ENCODE peak calls at places on chromosomes 12 and 14, in six cellular contexts. One of them, this sample, is unnamed. For H3K4me1, the result is how much of the 10 kb centered on the place peaks cover.

GRCh38 chr12:51008329-51008728 is 17.9 kb downstream of the SLC11A2 start:
- DNase-seq in Peyer's patch: no peak
- DNase-seq in upper lobe of right lung: no peak
- DNase-seq in cardiac muscle cell: no peak
- DNase-seq in right cardiac atrium: no peak
- DNase-seq in Karpas-422: no peak
- DNase-seq in this sample: no peak

GRCh38 chr14:106235356-106236159 is 709.2 kb downstream of the TMEM121 start:
- DNase-seq in cardiac muscle cell: no peak
- DNase-seq in Karpas-422: no peak
- DNase-seq in upper lobe of right lung: no peak
- DNase-seq in Peyer's patch: no peak
- DNase-seq in right cardiac atrium: no peak
- DNase-seq in this sample: no peak

GRCh38 chr12:67893003-67893402 is 96.2 kb upstream of the IFNG-AS1 start:
- DNase-seq in upper lobe of right lung: no peak
- DNase-seq in Peyer's patch: no peak
- DNase-seq in Karpas-422: no peak
- DNase-seq in right cardiac atrium: no peak
- DNase-seq in cardiac muscle cell: no peak
- DNase-seq in this sample: no peak

GRCh38 chr14:89249296-89249565 is 167.8 kb downstream of the FOXN3 start:
- DNase-seq in Karpas-422: no peak
- DNase-seq in right cardiac atrium: no peak
- DNase-seq in upper lobe of right lung: no peak
- DNase-seq in Peyer's patch: no peak
- DNase-seq in cardiac muscle cell: no peak
- DNase-seq in this sample: no peak

GRCh38 chr12:94701711-94702110 is 51.4 kb upstream of the TMCC3 start:
- DNase-seq in Peyer's patch: no peak
- DNase-seq in cardiac muscle cell: no peak
- DNase-seq in upper lobe of right lung: no peak
- DNase-seq in right cardiac atrium: no peak
- DNase-seq in Karpas-422: no peak
- DNase-seq in this sample: no peak

GRCh38 chr12:94987806-94988205 is 15.7 kb downstream of the NDUFA12 start:
- DNase-seq in right cardiac atrium: no peak
- DNase-seq in upper lobe of right lung: no peak
- DNase-seq in Peyer's patch: no peak
- DNase-seq in cardiac muscle cell: no peak
- DNase-seq in Karpas-422: peak
- DNase-seq in this sample: peak

GRCh38 chr12:22993639-22994038 is 368.7 kb downstream of the ETNK1 start:
- DNase-seq in right cardiac atrium: no peak
- DNase-seq in cardiac muscle cell: no peak
- DNase-seq in Karpas-422: no peak
- DNase-seq in Peyer's patch: no peak
- DNase-seq in upper lobe of right lung: no peak
- DNase-seq in this sample: no peak

GRCh38 chr14:31243860-31244259 is 36.3 kb upstream of the HECTD1 start:
- DNase-seq in right cardiac atrium: no peak
- DNase-seq in cardiac muscle cell: no peak
- DNase-seq in Karpas-422: no peak
- DNase-seq in upper lobe of right lung: no peak
- DNase-seq in Peyer's patch: peak
- DNase-seq in this sample: no peak

GRCh38 chr12:26798013-26798412 is 35.0 kb downstream of the ITPR2 start:
- DNase-seq in right cardiac atrium: no peak
- DNase-seq in Peyer's patch: no peak
- DNase-seq in upper lobe of right lung: no peak
- DNase-seq in cardiac muscle cell: peak
- DNase-seq in Karpas-422: no peak
- DNase-seq in this sample: no peak

GRCh38 chr12:9124346-9125031 is 8.8 kb upstream of the A2M start:
- DNase-seq in upper lobe of right lung: peak
- DNase-seq in right cardiac atrium: peak
- DNase-seq in Karpas-422: no peak
- DNase-seq in Peyer's patch: no peak
- DNase-seq in cardiac muscle cell: no peak
- DNase-seq in this sample: no peak
- H3K4me3 ChIP-seq in upper lobe of right lung: peak
- H3K4me3 ChIP-seq in right cardiac atrium: no peak
- H3K4me3 ChIP-seq in Karpas-422: no peak
- H3K4me3 ChIP-seq in Peyer's patch: no peak
- H3K4me3 ChIP-seq in cardiac muscle cell: no peak
- H3K4me3 ChIP-seq in this sample: no peak

GRCh38 chr12:89411846-89412245 is 59.5 kb upstream of the DUSP6 start:
- DNase-seq in Karpas-422: no peak
- DNase-seq in Peyer's patch: no peak
- DNase-seq in right cardiac atrium: no peak
- DNase-seq in cardiac muscle cell: no peak
- DNase-seq in upper lobe of right lung: no peak
- DNase-seq in this sample: no peak
- H3K4me1 ChIP-seq in Karpas-422: under half
- H3K4me1 ChIP-seq in Peyer's patch: under half
- H3K4me1 ChIP-seq in right cardiac atrium: under half
- H3K4me1 ChIP-seq in cardiac muscle cell: under half
- H3K4me1 ChIP-seq in upper lobe of right lung: under half
- H3K4me1 ChIP-seq in this sample: under half

GRCh38 chr12:110574044-110574443 is 9.1 kb downstream of the PPTC7 start:
- DNase-seq in Karpas-422: no peak
- DNase-seq in upper lobe of right lung: no peak
- DNase-seq in right cardiac atrium: no peak
- DNase-seq in cardiac muscle cell: no peak
- DNase-seq in Peyer's patch: no peak
- DNase-seq in this sample: no peak
- H3K27ac ChIP-seq in Karpas-422: no peak
- H3K27ac ChIP-seq in upper lobe of right lung: no peak
- H3K27ac ChIP-seq in right cardiac atrium: no peak
- H3K27ac ChIP-seq in cardiac muscle cell: no peak
- H3K27ac ChIP-seq in Peyer's patch: no peak
- H3K27ac ChIP-seq in this sample: no peak

DNA sequence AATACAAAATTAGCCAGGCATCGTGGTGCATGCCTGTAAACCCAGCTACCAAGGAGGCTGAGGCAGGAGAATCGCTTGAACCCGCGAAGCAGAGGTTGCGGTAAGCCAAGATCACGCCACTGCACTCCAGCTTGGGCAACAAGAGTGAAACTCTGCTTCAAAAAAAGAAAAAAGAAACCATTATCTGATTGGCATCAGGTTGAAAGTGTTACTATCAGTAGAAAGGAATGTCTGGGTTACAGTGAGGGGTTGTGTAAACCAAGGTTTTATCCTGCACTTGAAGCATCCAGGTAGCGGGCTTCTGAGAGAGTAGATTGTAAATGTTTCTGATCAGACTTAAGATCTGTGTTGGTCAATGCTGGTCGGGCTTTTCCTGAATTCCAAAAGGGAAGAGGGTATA is 14.1 kb upstream of the OXA1L start:
- DNase-seq in upper lobe of right lung: no peak
- DNase-seq in Peyer's patch: no peak
- DNase-seq in Karpas-422: no peak
- DNase-seq in cardiac muscle cell: no peak
- DNase-seq in right cardiac atrium: no peak
- DNase-seq in this sample: no peak
- H3K4me3 ChIP-seq in upper lobe of right lung: no peak
- H3K4me3 ChIP-seq in Peyer's patch: no peak
- H3K4me3 ChIP-seq in Karpas-422: no peak
- H3K4me3 ChIP-seq in cardiac muscle cell: no peak
- H3K4me3 ChIP-seq in right cardiac atrium: no peak
- H3K4me3 ChIP-seq in this sample: no peak

GRCh38 chr12:56716933-56717880 is 7.9 kb downstream of the NACA start:
- DNase-seq in upper lobe of right lung: peak
- DNase-seq in Peyer's patch: no peak
- DNase-seq in right cardiac atrium: no peak
- DNase-seq in cardiac muscle cell: no peak
- DNase-seq in Karpas-422: no peak
- DNase-seq in this sample: no peak
- H3K4me1 ChIP-seq in upper lobe of right lung: under half
- H3K4me1 ChIP-seq in Peyer's patch: under half
- H3K4me1 ChIP-seq in right cardiac atrium: under half
- H3K4me1 ChIP-seq in cardiac muscle cell: under half
- H3K4me1 ChIP-seq in Karpas-422: half or more
- H3K4me1 ChIP-seq in this sample: half or more

GRCh38 chr12:91098942-91099341 is 12.4 kb downstream of the LUM start:
- DNase-seq in right cardiac atrium: no peak
- DNase-seq in Peyer's patch: no peak
- DNase-seq in Karpas-422: no peak
- DNase-seq in cardiac muscle cell: peak
- DNase-seq in upper lobe of right lung: no peak
- DNase-seq in this sample: no peak
- H3K27ac ChIP-seq in right cardiac atrium: no peak
- H3K27ac ChIP-seq in Peyer's patch: no peak
- H3K27ac ChIP-seq in Karpas-422: no peak
- H3K27ac ChIP-seq in cardiac muscle cell: no peak
- H3K27ac ChIP-seq in upper lobe of right lung: no peak
- H3K27ac ChIP-seq in this sample: no peak